ENCODE peak calls at places on chromosomes 1 and 21, in nine cellular contexts. D is stimulated activated CD4-positive, alpha-beta T cell treated with anti-CD3 and anti-CD28 coated beads, Interleukin-4, amount 100 ng/mL, for 1 hour; T is Calu3; S is activated naive CD4-positive, alpha-beta T cell; C is M059J; J is GDM1; Z is naive thymus-derived CD8-positive, alpha-beta T cell; I is AG04449; H is T-helper 1 cell. O is an unnamed sample.

GRCh38 chr1:39720094-39720999 is 18.3 kb upstream of the PPIE start:
- DNase-seq in J (peak), D (no peak), Z (peak), T (no peak), C (peak), S (no peak), H (no peak), I (no peak), O (peak)

GRCh38 chr1:167103236-167103894 is 9.5 kb downstream of the STYXL2 start:
- DNase-seq in C (peak), Z (no peak), H (no peak), J (no peak), I (no peak), T (no peak), S (no peak), D (no peak), O (no peak)

GRCh38 chr1:8091691-8092090 is 65.6 kb upstream of the ERRFI1 start:
- DNase-seq in J (no peak), H (no peak), C (peak), Z (no peak), S (no peak), I (no peak), T (no peak), D (no peak), O (no peak)

GRCh38 chr1:170618418-170618817 is 45.5 kb upstream of the PRRX1 start:
- DNase-seq in H (no peak), T (no peak), D (no peak), I (no peak), Z (no peak), C (no peak), J (no peak), S (no peak), O (no peak)

GRCh38 chr1:93798301-93798700 is 80.7 kb downstream of the DNTTIP2 start:
- DNase-seq in D (no peak), S (no peak), C (peak), T (no peak), J (no peak), I (no peak), H (no peak), Z (no peak), O (no peak)

GRCh38 chr1:23825762-23826522 is 713 bp upstream of the HMGCL start:
- DNase-seq in S (no peak), Z (no peak), C (peak), J (no peak), H (no peak), D (no peak), T (no peak), I (no peak), O (no peak)

GRCh38 chr1:32060914-32061313 is 11.8 kb upstream of the TMEM39B start:
- DNase-seq in J (no peak), T (no peak), S (no peak), H (no peak), Z (no peak), C (no peak), I (no peak), D (no peak), O (no peak)

GRCh38 chr1:45876000-45876399 is 72.6 kb downstream of the MAST2 start:
- DNase-seq in D (no peak), H (no peak), S (no peak), T (no peak), Z (no peak), C (no peak), I (no peak), J (no peak), O (no peak)

GRCh38 chr21:34700605-34701004 is 31.8 kb downstream of the CLIC6 start:
- DNase-seq in T (no peak), H (no peak), J (no peak), I (no peak), S (no peak), Z (no peak), C (no peak), D (no peak), O (no peak)

GRCh38 chr1:99758073-99758511 is 8.3 kb downstream of the FRRS1 start:
- DNase-seq in T (no peak), C (peak), H (no peak), S (no peak), I (no peak), J (no peak), D (no peak), Z (no peak), O (no peak)

GRCh38 chr1:94544706-94545490 is 3.3 kb upstream of the F3 start:
- DNase-seq in S (no peak), J (no peak), H (no peak), I (no peak), T (no peak), C (peak), D (no peak), Z (no peak), O (no peak)

GRCh38 chr1:152622803-152623202 is at the start of gene LCE3A:
- DNase-seq in S (no peak), J (no peak), H (no peak), C (peak), T (no peak), D (no peak), I (no peak), Z (no peak), O (no peak)

GRCh38 chr21:34204481-34205439 is 131.4 kb downstream of the MRPS6 start:
- DNase-seq in H (no peak), Z (no peak), C (no peak), I (no peak), J (no peak), D (no peak), S (no peak), T (no peak), O (no peak)

GRCh38 chr1:169941982-169942830 is 48.5 kb upstream of the SCYL3 start:
- DNase-seq in T (no peak), I (no peak), H (no peak), D (no peak), Z (no peak), C (peak), S (no peak), J (no peak), O (peak)

GRCh38 chr1:233113009-233113712 is 162.8 kb downstream of the NTPCR start:
- DNase-seq in S (no peak), H (no peak), I (peak), J (peak), Z (no peak), T (peak), D (no peak), C (peak), O (peak)

GRCh38 chr1:94336991-94337390 is 81.2 kb upstream of the ABCD3 start:
- DNase-seq in D (no peak), J (no peak), H (no peak), S (no peak), I (no peak), Z (no peak), T (no peak), C (no peak), O (no peak)

GRCh38 chr1:150981805-150982712 is at the start of gene ANXA9:
- DNase-seq in Z (no peak), C (peak), S (no peak), J (no peak), D (no peak), H (no peak), T (peak), I (no peak), O (peak)

GRCh38 chr1:156319664-156320063 is 18.4 kb downstream of the CCT3 start:
- DNase-seq in H (no peak), T (peak), Z (no peak), J (no peak), D (no peak), C (peak), S (no peak), I (no peak), O (no peak)

GRCh38 chr1:244092293-244093264 is 41.5 kb downstream of the ZBTB18 start:
- DNase-seq in J (no peak), T (peak), H (no peak), S (no peak), D (no peak), Z (no peak), C (peak), I (peak), O (peak)

GRCh38 chr1:226863446-226863845 is 7.0 kb upstream of the PSEN2 start:
- DNase-seq in C (peak), D (no peak), H (no peak), I (no peak), S (no peak), Z (no peak), T (no peak), J (no peak), O (peak)

GRCh38 chr1:52358851-52359497 is 7.0 kb downstream of the CC2D1B start:
- DNase-seq in T (no peak), J (no peak), I (no peak), D (no peak), Z (no peak), C (no peak), H (no peak), S (no peak), O (no peak)

GRCh38 chr1:59631561-59631960 is 183.2 kb upstream of the HOOK1 start:
- DNase-seq in S (no peak), J (no peak), H (no peak), I (no peak), C (no peak), T (no peak), D (no peak), Z (no peak), O (no peak)

GRCh38 chr1:56188216-56188615 is 391.1 kb downstream of the PLPP3 start:
- DNase-seq in T (no peak), Z (no peak), S (no peak), D (no peak), J (no peak), I (no peak), H (no peak), C (no peak), O (no peak)

GRCh38 chr21:29077651-29078090 is 4.2 kb upstream of the CCT8 start:
- DNase-seq in J (peak), S (no peak), H (no peak), Z (no peak), I (no peak), T (no peak), C (no peak), D (no peak), O (peak)

GRCh38 chr1:31677949-31678348 is 25.9 kb downstream of the COL16A1 start:
- DNase-seq in J (no peak), T (no peak), S (no peak), D (no peak), H (no peak), C (no peak), Z (no peak), I (no peak), O (no peak)

GRCh38 chr1:53560572-53561487 is 101.6 kb downstream of the DMRTB1 start:
- DNase-seq in C (no peak), J (no peak), D (no peak), I (no peak), Z (no peak), H (no peak), T (no peak), S (no peak), O (no peak)

GRCh38 chr21:14879458-14879857 is 185.3 kb downstream of the NRIP1 start:
- DNase-seq in S (no peak), C (no peak), H (no peak), I (no peak), D (no peak), T (no peak), J (no peak), Z (no peak), O (no peak)

GRCh38 chr1:115090547-115090946 is 1.2 kb upstream of the TSPAN2 start:
- DNase-seq in I (no peak), C (peak), H (no peak), Z (no peak), J (no peak), S (no peak), T (no peak), D (no peak), O (no peak)

GRCh38 chr21:42062543-42063022 is 8.5 kb upstream of the UMODL1 start:
- DNase-seq in C (no peak), H (peak), T (no peak), D (peak), S (peak), Z (peak), I (no peak), J (no peak), O (no peak)

GRCh38 chr1:225745231-225745630 is 32.4 kb upstream of the SRP9 start:
- DNase-seq in C (no peak), Z (no peak), H (no peak), D (no peak), J (no peak), S (no peak), I (no peak), T (no peak), O (no peak)

GRCh38 chr1:36531833-36532232 is 49.1 kb upstream of the CSF3R start:
- DNase-seq in Z (no peak), D (no peak), C (no peak), H (no peak), S (no peak), T (no peak), I (no peak), J (no peak), O (no peak)

GRCh38 chr1:160284220-160284781 is 632 bp downstream of the PEX19 start:
- DNase-seq in C (peak), T (peak), D (peak), H (no peak), J (peak), I (no peak), Z (no peak), S (no peak), O (peak)

GRCh38 chr1:229325401-229325800 is 17.4 kb downstream of the CCSAP start:
- DNase-seq in H (no peak), J (no peak), D (no peak), S (no peak), I (no peak), T (no peak), C (no peak), Z (no peak), O (no peak)

GRCh38 chr1:97581614-97582051 is 339.2 kb downstream of the DPYD start:
- DNase-seq in T (no peak), C (peak), S (no peak), D (no peak), Z (no peak), H (no peak), J (no peak), I (no peak), O (no peak)